ENCODE peak calls at places on chromosomes 6 and 20, in eight cellular contexts. One of them, this sample, is unnamed.

GRCh38 chr6:1027109-1027794 is 284.6 kb upstream of the FOXQ1 start:
- DNase-seq in activated naive CD4-positive, alpha-beta T cell treated with anti-CD3 and anti-CD28 coated beads for 36 hours: no peak
- DNase-seq in iris pigment epithelial cell: peak
- DNase-seq in ACHN: peak
- DNase-seq in foreskin melanocyte: peak
- DNase-seq in glutamatergic neuron: no peak
- DNase-seq in stimulated activated CD4-positive, alpha-beta T cell treated with anti-CD3 and anti-CD28 coated beads, Interleukin-12 subunit alpha, Interleukin-12 subunit beta, amount 100 ng/mL, for 4 hours: no peak
- DNase-seq in fibroblast of pulmonary artery: no peak
- DNase-seq in this sample: no peak

GRCh38 chr6:36318690-36319435 is 17.8 kb downstream of the BNIP5 start:
- DNase-seq in activated naive CD4-positive, alpha-beta T cell treated with anti-CD3 and anti-CD28 coated beads for 36 hours: no peak
- DNase-seq in iris pigment epithelial cell: no peak
- DNase-seq in ACHN: no peak
- DNase-seq in foreskin melanocyte: no peak
- DNase-seq in glutamatergic neuron: peak
- DNase-seq in stimulated activated CD4-positive, alpha-beta T cell treated with anti-CD3 and anti-CD28 coated beads, Interleukin-12 subunit alpha, Interleukin-12 subunit beta, amount 100 ng/mL, for 4 hours: no peak
- DNase-seq in fibroblast of pulmonary artery: no peak
- DNase-seq in this sample: peak

GRCh38 chr6:139135578-139136545 is 982 bp downstream of the HECA start:
- DNase-seq in activated naive CD4-positive, alpha-beta T cell treated with anti-CD3 and anti-CD28 coated beads for 36 hours: peak
- DNase-seq in iris pigment epithelial cell: peak
- DNase-seq in ACHN: peak
- DNase-seq in foreskin melanocyte: no peak
- DNase-seq in glutamatergic neuron: peak
- DNase-seq in stimulated activated CD4-positive, alpha-beta T cell treated with anti-CD3 and anti-CD28 coated beads, Interleukin-12 subunit alpha, Interleukin-12 subunit beta, amount 100 ng/mL, for 4 hours: peak
- DNase-seq in fibroblast of pulmonary artery: peak
- DNase-seq in this sample: peak

GRCh38 chr20:51169813-51170212 is 146.9 kb upstream of the KCNG1 start:
- DNase-seq in activated naive CD4-positive, alpha-beta T cell treated with anti-CD3 and anti-CD28 coated beads for 36 hours: no peak
- DNase-seq in iris pigment epithelial cell: no peak
- DNase-seq in ACHN: no peak
- DNase-seq in foreskin melanocyte: no peak
- DNase-seq in glutamatergic neuron: no peak
- DNase-seq in stimulated activated CD4-positive, alpha-beta T cell treated with anti-CD3 and anti-CD28 coated beads, Interleukin-12 subunit alpha, Interleukin-12 subunit beta, amount 100 ng/mL, for 4 hours: no peak
- DNase-seq in fibroblast of pulmonary artery: no peak
- DNase-seq in this sample: no peak

GRCh38 chr6:136647363-136647763 is 97.1 kb upstream of the MAP7 start:
- DNase-seq in activated naive CD4-positive, alpha-beta T cell treated with anti-CD3 and anti-CD28 coated beads for 36 hours: peak
- DNase-seq in iris pigment epithelial cell: peak
- DNase-seq in ACHN: peak
- DNase-seq in foreskin melanocyte: no peak
- DNase-seq in glutamatergic neuron: no peak
- DNase-seq in stimulated activated CD4-positive, alpha-beta T cell treated with anti-CD3 and anti-CD28 coated beads, Interleukin-12 subunit alpha, Interleukin-12 subunit beta, amount 100 ng/mL, for 4 hours: peak
- DNase-seq in fibroblast of pulmonary artery: peak
- DNase-seq in this sample: peak

GRCh38 chr6:46347669-46348068 is 143.6 kb downstream of the RCAN2 start:
- DNase-seq in activated naive CD4-positive, alpha-beta T cell treated with anti-CD3 and anti-CD28 coated beads for 36 hours: no peak
- DNase-seq in iris pigment epithelial cell: peak
- DNase-seq in ACHN: no peak
- DNase-seq in foreskin melanocyte: peak
- DNase-seq in glutamatergic neuron: no peak
- DNase-seq in stimulated activated CD4-positive, alpha-beta T cell treated with anti-CD3 and anti-CD28 coated beads, Interleukin-12 subunit alpha, Interleukin-12 subunit beta, amount 100 ng/mL, for 4 hours: no peak
- DNase-seq in fibroblast of pulmonary artery: peak
- DNase-seq in this sample: peak

GRCh38 chr20:24157213-24157612 is 168.6 kb upstream of the GGTLC1 start:
- DNase-seq in activated naive CD4-positive, alpha-beta T cell treated with anti-CD3 and anti-CD28 coated beads for 36 hours: no peak
- DNase-seq in iris pigment epithelial cell: no peak
- DNase-seq in ACHN: no peak
- DNase-seq in foreskin melanocyte: no peak
- DNase-seq in glutamatergic neuron: no peak
- DNase-seq in stimulated activated CD4-positive, alpha-beta T cell treated with anti-CD3 and anti-CD28 coated beads, Interleukin-12 subunit alpha, Interleukin-12 subunit beta, amount 100 ng/mL, for 4 hours: no peak
- DNase-seq in fibroblast of pulmonary artery: no peak
- DNase-seq in this sample: no peak

GRCh38 chr6:32973934-32974333 is 5.5 kb downstream of the BRD2 start:
- DNase-seq in activated naive CD4-positive, alpha-beta T cell treated with anti-CD3 and anti-CD28 coated beads for 36 hours: peak
- DNase-seq in iris pigment epithelial cell: peak
- DNase-seq in ACHN: peak
- DNase-seq in foreskin melanocyte: no peak
- DNase-seq in glutamatergic neuron: no peak
- DNase-seq in stimulated activated CD4-positive, alpha-beta T cell treated with anti-CD3 and anti-CD28 coated beads, Interleukin-12 subunit alpha, Interleukin-12 subunit beta, amount 100 ng/mL, for 4 hours: no peak
- DNase-seq in fibroblast of pulmonary artery: peak
- DNase-seq in this sample: peak

GRCh38 chr20:3209946-3210317 is 634 bp downstream of the ITPA start:
- DNase-seq in activated naive CD4-positive, alpha-beta T cell treated with anti-CD3 and anti-CD28 coated beads for 36 hours: peak
- DNase-seq in iris pigment epithelial cell: peak
- DNase-seq in ACHN: no peak
- DNase-seq in foreskin melanocyte: peak
- DNase-seq in glutamatergic neuron: no peak
- DNase-seq in stimulated activated CD4-positive, alpha-beta T cell treated with anti-CD3 and anti-CD28 coated beads, Interleukin-12 subunit alpha, Interleukin-12 subunit beta, amount 100 ng/mL, for 4 hours: no peak
- DNase-seq in fibroblast of pulmonary artery: no peak
- DNase-seq in this sample: peak

GRCh38 chr20:10609276-10609675 is 64.5 kb downstream of the JAG1 start:
- DNase-seq in activated naive CD4-positive, alpha-beta T cell treated with anti-CD3 and anti-CD28 coated beads for 36 hours: no peak
- DNase-seq in iris pigment epithelial cell: peak
- DNase-seq in ACHN: no peak
- DNase-seq in foreskin melanocyte: no peak
- DNase-seq in glutamatergic neuron: no peak
- DNase-seq in stimulated activated CD4-positive, alpha-beta T cell treated with anti-CD3 and anti-CD28 coated beads, Interleukin-12 subunit alpha, Interleukin-12 subunit beta, amount 100 ng/mL, for 4 hours: no peak
- DNase-seq in fibroblast of pulmonary artery: peak
- DNase-seq in this sample: peak

GRCh38 chr20:56247954-56248782 is at the start of gene MC3R:
- DNase-seq in activated naive CD4-positive, alpha-beta T cell treated with anti-CD3 and anti-CD28 coated beads for 36 hours: peak
- DNase-seq in iris pigment epithelial cell: peak
- DNase-seq in ACHN: peak
- DNase-seq in foreskin melanocyte: peak
- DNase-seq in glutamatergic neuron: peak
- DNase-seq in stimulated activated CD4-positive, alpha-beta T cell treated with anti-CD3 and anti-CD28 coated beads, Interleukin-12 subunit alpha, Interleukin-12 subunit beta, amount 100 ng/mL, for 4 hours: peak
- DNase-seq in fibroblast of pulmonary artery: peak
- DNase-seq in this sample: peak

GRCh38 chr20:815914-816606 is 17.5 kb upstream of the FAM110A start:
- DNase-seq in activated naive CD4-positive, alpha-beta T cell treated with anti-CD3 and anti-CD28 coated beads for 36 hours: peak
- DNase-seq in iris pigment epithelial cell: peak
- DNase-seq in ACHN: peak
- DNase-seq in foreskin melanocyte: no peak
- DNase-seq in glutamatergic neuron: peak
- DNase-seq in stimulated activated CD4-positive, alpha-beta T cell treated with anti-CD3 and anti-CD28 coated beads, Interleukin-12 subunit alpha, Interleukin-12 subunit beta, amount 100 ng/mL, for 4 hours: peak
- DNase-seq in fibroblast of pulmonary artery: peak
- DNase-seq in this sample: peak

GRCh38 chr6:35396991-35397390 is 54.6 kb downstream of the PPARD start:
- DNase-seq in activated naive CD4-positive, alpha-beta T cell treated with anti-CD3 and anti-CD28 coated beads for 36 hours: no peak
- DNase-seq in iris pigment epithelial cell: no peak
- DNase-seq in ACHN: no peak
- DNase-seq in foreskin melanocyte: no peak
- DNase-seq in glutamatergic neuron: no peak
- DNase-seq in stimulated activated CD4-positive, alpha-beta T cell treated with anti-CD3 and anti-CD28 coated beads, Interleukin-12 subunit alpha, Interleukin-12 subunit beta, amount 100 ng/mL, for 4 hours: no peak
- DNase-seq in fibroblast of pulmonary artery: no peak
- DNase-seq in this sample: peak

GRCh38 chr6:34240329-34241248 is 3.9 kb downstream of the HMGA1 start:
- DNase-seq in activated naive CD4-positive, alpha-beta T cell treated with anti-CD3 and anti-CD28 coated beads for 36 hours: no peak
- DNase-seq in iris pigment epithelial cell: no peak
- DNase-seq in ACHN: no peak
- DNase-seq in foreskin melanocyte: no peak
- DNase-seq in glutamatergic neuron: no peak
- DNase-seq in stimulated activated CD4-positive, alpha-beta T cell treated with anti-CD3 and anti-CD28 coated beads, Interleukin-12 subunit alpha, Interleukin-12 subunit beta, amount 100 ng/mL, for 4 hours: no peak
- DNase-seq in fibroblast of pulmonary artery: no peak
- DNase-seq in this sample: no peak

GRCh38 chr6:113172531-113172966 is 684.6 kb upstream of the MARCKS start:
- DNase-seq in activated naive CD4-positive, alpha-beta T cell treated with anti-CD3 and anti-CD28 coated beads for 36 hours: no peak
- DNase-seq in iris pigment epithelial cell: no peak
- DNase-seq in ACHN: no peak
- DNase-seq in foreskin melanocyte: peak
- DNase-seq in glutamatergic neuron: no peak
- DNase-seq in stimulated activated CD4-positive, alpha-beta T cell treated with anti-CD3 and anti-CD28 coated beads, Interleukin-12 subunit alpha, Interleukin-12 subunit beta, amount 100 ng/mL, for 4 hours: no peak
- DNase-seq in fibroblast of pulmonary artery: peak
- DNase-seq in this sample: peak

GRCh38 chr6:125611573-125612399 is 137.6 kb upstream of the HEY2 start:
- DNase-seq in activated naive CD4-positive, alpha-beta T cell treated with anti-CD3 and anti-CD28 coated beads for 36 hours: no peak
- DNase-seq in iris pigment epithelial cell: peak
- DNase-seq in ACHN: no peak
- DNase-seq in foreskin melanocyte: peak
- DNase-seq in glutamatergic neuron: no peak
- DNase-seq in stimulated activated CD4-positive, alpha-beta T cell treated with anti-CD3 and anti-CD28 coated beads, Interleukin-12 subunit alpha, Interleukin-12 subunit beta, amount 100 ng/mL, for 4 hours: no peak
- DNase-seq in fibroblast of pulmonary artery: peak
- DNase-seq in this sample: peak

GRCh38 chr20:48635791-48636267 is 192.0 kb downstream of the PREX1 start:
- DNase-seq in activated naive CD4-positive, alpha-beta T cell treated with anti-CD3 and anti-CD28 coated beads for 36 hours: peak
- DNase-seq in iris pigment epithelial cell: peak
- DNase-seq in ACHN: peak
- DNase-seq in foreskin melanocyte: peak
- DNase-seq in glutamatergic neuron: peak
- DNase-seq in stimulated activated CD4-positive, alpha-beta T cell treated with anti-CD3 and anti-CD28 coated beads, Interleukin-12 subunit alpha, Interleukin-12 subunit beta, amount 100 ng/mL, for 4 hours: peak
- DNase-seq in fibroblast of pulmonary artery: peak
- DNase-seq in this sample: peak

GRCh38 chr20:25220810-25221591 is 25.5 kb downstream of the ENTPD6 start:
- DNase-seq in activated naive CD4-positive, alpha-beta T cell treated with anti-CD3 and anti-CD28 coated beads for 36 hours: no peak
- DNase-seq in iris pigment epithelial cell: no peak
- DNase-seq in ACHN: no peak
- DNase-seq in foreskin melanocyte: no peak
- DNase-seq in glutamatergic neuron: no peak
- DNase-seq in stimulated activated CD4-positive, alpha-beta T cell treated with anti-CD3 and anti-CD28 coated beads, Interleukin-12 subunit alpha, Interleukin-12 subunit beta, amount 100 ng/mL, for 4 hours: no peak
- DNase-seq in fibroblast of pulmonary artery: no peak
- DNase-seq in this sample: no peak

GRCh38 chr20:3116341-3116740 is 31.8 kb upstream of the AVP start:
- DNase-seq in activated naive CD4-positive, alpha-beta T cell treated with anti-CD3 and anti-CD28 coated beads for 36 hours: no peak
- DNase-seq in iris pigment epithelial cell: no peak
- DNase-seq in ACHN: no peak
- DNase-seq in foreskin melanocyte: no peak
- DNase-seq in glutamatergic neuron: no peak
- DNase-seq in stimulated activated CD4-positive, alpha-beta T cell treated with anti-CD3 and anti-CD28 coated beads, Interleukin-12 subunit alpha, Interleukin-12 subunit beta, amount 100 ng/mL, for 4 hours: no peak
- DNase-seq in fibroblast of pulmonary artery: no peak
- DNase-seq in this sample: no peak

GRCh38 chr20:20594171-20594530 is 118.3 kb downstream of the RALGAPA2 start:
- DNase-seq in activated naive CD4-positive, alpha-beta T cell treated with anti-CD3 and anti-CD28 coated beads for 36 hours: no peak
- DNase-seq in iris pigment epithelial cell: peak
- DNase-seq in ACHN: peak
- DNase-seq in foreskin melanocyte: no peak
- DNase-seq in glutamatergic neuron: no peak
- DNase-seq in stimulated activated CD4-positive, alpha-beta T cell treated with anti-CD3 and anti-CD28 coated beads, Interleukin-12 subunit alpha, Interleukin-12 subunit beta, amount 100 ng/mL, for 4 hours: no peak
- DNase-seq in fibroblast of pulmonary artery: peak
- DNase-seq in this sample: peak

GRCh38 chr6:51163843-51164529 is 345.3 kb downstream of the TFAP2B start:
- DNase-seq in activated naive CD4-positive, alpha-beta T cell treated with anti-CD3 and anti-CD28 coated beads for 36 hours: no peak
- DNase-seq in iris pigment epithelial cell: no peak
- DNase-seq in ACHN: no peak
- DNase-seq in foreskin melanocyte: no peak
- DNase-seq in glutamatergic neuron: no peak
- DNase-seq in stimulated activated CD4-positive, alpha-beta T cell treated with anti-CD3 and anti-CD28 coated beads, Interleukin-12 subunit alpha, Interleukin-12 subunit beta, amount 100 ng/mL, for 4 hours: no peak
- DNase-seq in fibroblast of pulmonary artery: no peak
- DNase-seq in this sample: no peak

GRCh38 chr20:61115627-61116026 is 136.4 kb upstream of the CDH4 start:
- DNase-seq in activated naive CD4-positive, alpha-beta T cell treated with anti-CD3 and anti-CD28 coated beads for 36 hours: no peak
- DNase-seq in iris pigment epithelial cell: no peak
- DNase-seq in ACHN: no peak
- DNase-seq in foreskin melanocyte: no peak
- DNase-seq in glutamatergic neuron: peak
- DNase-seq in stimulated activated CD4-positive, alpha-beta T cell treated with anti-CD3 and anti-CD28 coated beads, Interleukin-12 subunit alpha, Interleukin-12 subunit beta, amount 100 ng/mL, for 4 hours: no peak
- DNase-seq in fibroblast of pulmonary artery: no peak
- DNase-seq in this sample: no peak

GRCh38 chr20:44349349-44349748 is 6.2 kb upstream of the HNF4A start:
- DNase-seq in activated naive CD4-positive, alpha-beta T cell treated with anti-CD3 and anti-CD28 coated beads for 36 hours: no peak
- DNase-seq in iris pigment epithelial cell: no peak
- DNase-seq in ACHN: no peak
- DNase-seq in foreskin melanocyte: no peak
- DNase-seq in glutamatergic neuron: no peak
- DNase-seq in stimulated activated CD4-positive, alpha-beta T cell treated with anti-CD3 and anti-CD28 coated beads, Interleukin-12 subunit alpha, Interleukin-12 subunit beta, amount 100 ng/mL, for 4 hours: no peak
- DNase-seq in fibroblast of pulmonary artery: no peak
- DNase-seq in this sample: no peak

GRCh38 chr6:27132532-27133280 is 114.8 kb upstream of the PRSS16 start:
- DNase-seq in activated naive CD4-positive, alpha-beta T cell treated with anti-CD3 and anti-CD28 coated beads for 36 hours: peak
- DNase-seq in iris pigment epithelial cell: peak
- DNase-seq in ACHN: peak
- DNase-seq in foreskin melanocyte: peak
- DNase-seq in glutamatergic neuron: peak
- DNase-seq in stimulated activated CD4-positive, alpha-beta T cell treated with anti-CD3 and anti-CD28 coated beads, Interleukin-12 subunit alpha, Interleukin-12 subunit beta, amount 100 ng/mL, for 4 hours: peak
- DNase-seq in fibroblast of pulmonary artery: peak
- DNase-seq in this sample: peak

GRCh38 chr6:119173249-119174084 is 95.0 kb upstream of the FAM184A start:
- DNase-seq in activated naive CD4-positive, alpha-beta T cell treated with anti-CD3 and anti-CD28 coated beads for 36 hours: no peak
- DNase-seq in iris pigment epithelial cell: no peak
- DNase-seq in ACHN: no peak
- DNase-seq in foreskin melanocyte: no peak
- DNase-seq in glutamatergic neuron: no peak
- DNase-seq in stimulated activated CD4-positive, alpha-beta T cell treated with anti-CD3 and anti-CD28 coated beads, Interleukin-12 subunit alpha, Interleukin-12 subunit beta, amount 100 ng/mL, for 4 hours: no peak
- DNase-seq in fibroblast of pulmonary artery: no peak
- DNase-seq in this sample: no peak

GRCh38 chr6:18400831-18401446 is 13.8 kb downstream of the RNF144B start:
- DNase-seq in activated naive CD4-positive, alpha-beta T cell treated with anti-CD3 and anti-CD28 coated beads for 36 hours: no peak
- DNase-seq in iris pigment epithelial cell: peak
- DNase-seq in ACHN: no peak
- DNase-seq in foreskin melanocyte: no peak
- DNase-seq in glutamatergic neuron: no peak
- DNase-seq in stimulated activated CD4-positive, alpha-beta T cell treated with anti-CD3 and anti-CD28 coated beads, Interleukin-12 subunit alpha, Interleukin-12 subunit beta, amount 100 ng/mL, for 4 hours: no peak
- DNase-seq in fibroblast of pulmonary artery: no peak
- DNase-seq in this sample: peak

GRCh38 chr6:12535915-12536314 is 180.7 kb upstream of the PHACTR1 start:
- DNase-seq in activated naive CD4-positive, alpha-beta T cell treated with anti-CD3 and anti-CD28 coated beads for 36 hours: no peak
- DNase-seq in iris pigment epithelial cell: no peak
- DNase-seq in ACHN: no peak
- DNase-seq in foreskin melanocyte: no peak
- DNase-seq in glutamatergic neuron: no peak
- DNase-seq in stimulated activated CD4-positive, alpha-beta T cell treated with anti-CD3 and anti-CD28 coated beads, Interleukin-12 subunit alpha, Interleukin-12 subunit beta, amount 100 ng/mL, for 4 hours: no peak
- DNase-seq in fibroblast of pulmonary artery: no peak
- DNase-seq in this sample: no peak

GRCh38 chr6:96520039-96520850 is 1.4 kb upstream of the UFL1 start:
- DNase-seq in activated naive CD4-positive, alpha-beta T cell treated with anti-CD3 and anti-CD28 coated beads for 36 hours: no peak
- DNase-seq in iris pigment epithelial cell: peak
- DNase-seq in ACHN: peak
- DNase-seq in foreskin melanocyte: no peak
- DNase-seq in glutamatergic neuron: no peak
- DNase-seq in stimulated activated CD4-positive, alpha-beta T cell treated with anti-CD3 and anti-CD28 coated beads, Interleukin-12 subunit alpha, Interleukin-12 subunit beta, amount 100 ng/mL, for 4 hours: no peak
- DNase-seq in fibroblast of pulmonary artery: peak
- DNase-seq in this sample: peak

GRCh38 chr6:169960891-169961611 is 209.6 kb downstream of the ERMARD start:
- DNase-seq in activated naive CD4-positive, alpha-beta T cell treated with anti-CD3 and anti-CD28 coated beads for 36 hours: no peak
- DNase-seq in iris pigment epithelial cell: no peak
- DNase-seq in ACHN: no peak
- DNase-seq in foreskin melanocyte: no peak
- DNase-seq in glutamatergic neuron: no peak
- DNase-seq in stimulated activated CD4-positive, alpha-beta T cell treated with anti-CD3 and anti-CD28 coated beads, Interleukin-12 subunit alpha, Interleukin-12 subunit beta, amount 100 ng/mL, for 4 hours: no peak
- DNase-seq in fibroblast of pulmonary artery: no peak
- DNase-seq in this sample: no peak

GRCh38 chr20:881051-881820 is 34.9 kb downstream of the ANGPT4 start:
- DNase-seq in activated naive CD4-positive, alpha-beta T cell treated with anti-CD3 and anti-CD28 coated beads for 36 hours: peak
- DNase-seq in iris pigment epithelial cell: peak
- DNase-seq in ACHN: peak
- DNase-seq in foreskin melanocyte: no peak
- DNase-seq in glutamatergic neuron: no peak
- DNase-seq in stimulated activated CD4-positive, alpha-beta T cell treated with anti-CD3 and anti-CD28 coated beads, Interleukin-12 subunit alpha, Interleukin-12 subunit beta, amount 100 ng/mL, for 4 hours: no peak
- DNase-seq in fibroblast of pulmonary artery: peak
- DNase-seq in this sample: peak

GRCh38 chr6:90386796-90387390 is 90.2 kb upstream of the BACH2 start:
- DNase-seq in activated naive CD4-positive, alpha-beta T cell treated with anti-CD3 and anti-CD28 coated beads for 36 hours: no peak
- DNase-seq in iris pigment epithelial cell: no peak
- DNase-seq in ACHN: no peak
- DNase-seq in foreskin melanocyte: no peak
- DNase-seq in glutamatergic neuron: no peak
- DNase-seq in stimulated activated CD4-positive, alpha-beta T cell treated with anti-CD3 and anti-CD28 coated beads, Interleukin-12 subunit alpha, Interleukin-12 subunit beta, amount 100 ng/mL, for 4 hours: no peak
- DNase-seq in fibroblast of pulmonary artery: no peak
- DNase-seq in this sample: peak

GRCh38 chr20:32241807-32242206 is 34.1 kb downstream of the POFUT1 start:
- DNase-seq in activated naive CD4-positive, alpha-beta T cell treated with anti-CD3 and anti-CD28 coated beads for 36 hours: no peak
- DNase-seq in iris pigment epithelial cell: no peak
- DNase-seq in ACHN: no peak
- DNase-seq in foreskin melanocyte: no peak
- DNase-seq in glutamatergic neuron: no peak
- DNase-seq in stimulated activated CD4-positive, alpha-beta T cell treated with anti-CD3 and anti-CD28 coated beads, Interleukin-12 subunit alpha, Interleukin-12 subunit beta, amount 100 ng/mL, for 4 hours: no peak
- DNase-seq in fibroblast of pulmonary artery: no peak
- DNase-seq in this sample: no peak

This sample was measured in astrocyte of the hippocampus.